ENCODE peak calls at places on chromosome 2, in five cellular contexts. P is NCI-H1694 treated with DMSO at 0.1 percent for 48 hours; B is type B pancreatic cell; I is left ventricle myocardium inferior; X is stimulated activated naive CD8-positive, alpha-beta T cell treated with anti-CD3 and anti-CD28 coated beads, Interleukin-15, Interleukin-2, amounts not matched to agents 100 U/mL and 50 U/mL, for 24 hours. R is an unnamed sample.

GRCh38 chr2:193442293-193442692 is 1247.6 kb upstream of the TMEFF2 start:
- DNase-seq in I (no peak), P (no peak), X (no peak), B (no peak), R (no peak)

GRCh38 chr2:20594957-20595356 is 55.9 kb downstream of the HS1BP3 start:
- DNase-seq in P (no peak), B (no peak), I (no peak), X (no peak), R (no peak)

GRCh38 chr2:174683392-174683759 is 80.9 kb downstream of the CHRNA1 start:
- DNase-seq in B (no peak), X (peak; percentile 24), I (no peak), P (no peak), R (no peak)

GRCh38 chr2:102410952-102411351 is 12.0 kb upstream of the IL18RAP start:
- DNase-seq in I (no peak), B (no peak), P (no peak), X (no peak), R (no peak)

GRCh38 chr2:37919631-37920032 is 5.5 kb upstream of the RMDN2 start:
- DNase-seq in X (no peak), I (no peak), P (no peak), B (no peak), R (no peak)

GRCh38 chr2:72133721-72134407 is 13.8 kb downstream of the CYP26B1 start:
- DNase-seq in P (no peak), B (no peak), I (no peak), X (no peak), R (no peak)

GRCh38 chr2:68709421-68709911 is 25.1 kb upstream of the ARHGAP25 start:
- DNase-seq in B (no peak), X (no peak), I (no peak), P (peak; percentile 70), R (no peak)

GRCh38 chr2:171004833-171005232 is 75.8 kb downstream of the GORASP2 start:
- DNase-seq in P (no peak), I (no peak), X (no peak), B (no peak), R (no peak)

GRCh38 chr2:28348149-28348567 is 44.5 kb upstream of the FOSL2 start:
- DNase-seq in I (no peak), X (peak; percentile 78), P (no peak), B (no peak), R (no peak)

GRCh38 chr2:105934467-105934866 is 189.8 kb downstream of the NCK2 start:
- DNase-seq in X (peak; percentile 29), P (no peak), I (no peak), B (no peak), R (no peak)

GRCh38 chr2:179925713-179926112 is 64.3 kb upstream of the ZNF385B start:
- DNase-seq in B (no peak), I (no peak), X (no peak), P (no peak), R (no peak)

GRCh38 chr2:207437857-207438166 is 92.0 kb upstream of the CREB1 start:
- DNase-seq in X (no peak), B (no peak), I (no peak), P (no peak), R (no peak)

GRCh38 chr2:58182527-58182926 is 58.6 kb downstream of the FANCL start:
- DNase-seq in P (no peak), B (no peak), X (no peak), I (no peak), R (no peak)

GRCh38 chr2:70498054-70498453 is 55.6 kb downstream of the TGFA start:
- DNase-seq in I (no peak), X (no peak), P (peak; percentile 78), B (no peak), R (no peak)

GRCh38 chr2:120638450-120638849 is 97.2 kb upstream of the GLI2 start:
- DNase-seq in I (no peak), P (no peak), B (no peak), X (no peak), R (no peak)

GRCh38 chr2:46780801-46781445 is 134.7 kb downstream of the MCFD2 start:
- DNase-seq in P (peak; percentile 15), B (no peak), X (no peak), I (peak; percentile 45), R (no peak)

GRCh38 chr2:227748079-227748478 is 2.4 kb downstream of the SCYGR8 start:
- DNase-seq in P (no peak), B (no peak), I (no peak), X (no peak), R (no peak)

GRCh38 chr2:86078801-86079545 is 26.7 kb downstream of the POLR1A start:
- DNase-seq in X (no peak), P (peak; percentile 80), I (no peak), B (no peak), R (peak; percentile 63)

GRCh38 chr2:20992201-20992711 is 51.6 kb downstream of the APOB start:
- DNase-seq in P (no peak), X (no peak), B (no peak), I (no peak), R (no peak)

GRCh38 chr2:117774716-117775115 is 39.8 kb upstream of the DDX18 start:
- DNase-seq in P (no peak), I (no peak), B (no peak), X (no peak), R (no peak)

GRCh38 chr2:58521803-58522602 is 280.9 kb upstream of the FANCL start:
- DNase-seq in P (peak; percentile 74), I (no peak), B (no peak), X (no peak), R (no peak)

GRCh38 chr2:37588316-37588777 is 83.1 kb downstream of the CDC42EP3 start:
- DNase-seq in P (no peak), B (no peak), X (no peak), I (no peak), R (no peak)

GRCh38 chr2:231409773-231410172 is 14.3 kb downstream of the B3GNT7 start:
- DNase-seq in X (no peak), I (no peak), P (no peak), B (no peak), R (no peak)

GRCh38 chr2:63525905-63526304 is 62.4 kb downstream of the WDPCP start:
- DNase-seq in P (no peak), X (no peak), I (no peak), B (no peak), R (no peak)

GRCh38 chr2:65142515-65142914 is 12.6 kb upstream of the RAB1A start:
- DNase-seq in X (no peak), P (no peak), B (no peak), I (no peak), R (no peak)

GRCh38 chr2:107808023-107808422 is 18.7 kb upstream of the RGPD4 start:
- DNase-seq in B (no peak), X (no peak), I (no peak), P (no peak), R (no peak)

GRCh38 chr2:28102455-28102874 is 211.9 kb downstream of the BABAM2 start:
- DNase-seq in B (no peak), X (no peak), P (no peak), I (no peak), R (no peak)

GRCh38 chr2:43025709-43026290 is 200.6 kb downstream of the ZFP36L2 start:
- DNase-seq in X (no peak), P (no peak), B (no peak), I (no peak), R (no peak)

GRCh38 chr2:200624660-200625059 is 38.8 kb downstream of the AOX1 start:
- DNase-seq in X (no peak), I (no peak), P (no peak), B (no peak), R (no peak)

GRCh38 chr2:26401739-26402541 is at the start of gene DRC1:
- DNase-seq in X (peak; percentile 47), B (peak; percentile 91), P (no peak), I (peak; percentile 53), R (no peak)

GRCh38 chr2:201900362-201900761 is 94.0 kb downstream of the CDK15 start:
- DNase-seq in I (no peak), B (no peak), X (no peak), P (no peak), R (no peak)

GRCh38 chr2:109560265-109560664 is 53.5 kb downstream of the SEPTIN10 start:
- DNase-seq in I (no peak), P (no peak), X (no peak), B (no peak), R (no peak)

GRCh38 chr2:110777531-110778311 is 45.3 kb downstream of the ACOXL start:
- DNase-seq in I (no peak), X (no peak), B (no peak), P (no peak), R (no peak)

GRCh38 chr2:232534940-232535735 is 4.4 kb upstream of the CHRNG start:
- DNase-seq in X (no peak), I (peak; percentile 11), P (no peak), B (no peak), R (no peak)

GRCh38 chr2:137964066-137964858 is at the start of gene HNMT:
- DNase-seq in I (no peak), P (no peak), B (peak; percentile 69), X (no peak), R (peak; percentile 73)

GRCh38 chr2:80459028-80459427 is 154.5 kb upstream of the LRRTM1 start:
- DNase-seq in I (no peak), X (no peak), P (no peak), B (no peak), R (no peak)

GRCh38 chr2:62501794-62502500 is 4.0 kb downstream of the TMEM17 start:
- DNase-seq in I (no peak), P (no peak), X (no peak), B (no peak), R (no peak)

GRCh38 chr2:219285894-219286425 is 6.8 kb downstream of the DNAJB2 start:
- DNase-seq in X (no peak), P (no peak), B (no peak), I (no peak), R (no peak)